ENCODE peak calls at places on chromosome 12, in six cellular contexts. Q is HFFc6, T is GDM1, P is lower lobe of right lung, H is stomach, A is mucosa of gallbladder. E is an unnamed sample.

GRCh38 chr12:52183544-52183910 is 8.3 kb downstream of the KRT80 start:
- DNase-seq in P (no peak), T (no peak), Q (no peak), H (no peak), A (no peak), E (no peak)

GRCh38 chr12:96425321-96425720 is 25.1 kb upstream of the CDK17 start:
- DNase-seq in P (no peak), H (no peak), T (peak; percentile 6), Q (peak; percentile 78), A (no peak), E (no peak)

GRCh38 chr12:116319851-116320621 is 42.5 kb upstream of the MED13L start:
- DNase-seq in A (peak; percentile 75), H (no peak), Q (peak; percentile 95), P (no peak), T (peak; percentile 66), E (no peak)

GRCh38 chr12:121576851-121577391 is 3.9 kb downstream of the KDM2B start:
- DNase-seq in A (no peak), P (no peak), Q (peak; percentile 91), H (no peak), T (no peak), E (no peak)

GRCh38 chr12:113220593-113221180 is 577 bp upstream of the TPCN1 start:
- DNase-seq in P (no peak), Q (no peak), T (no peak), H (no peak), A (no peak), E (no peak)

GRCh38 chr12:63206908-63207307 is 55.9 kb upstream of the AVPR1A start:
- DNase-seq in P (no peak), Q (peak; percentile 3), H (no peak), T (no peak), A (no peak), E (no peak)

GRCh38 chr12:92552412-92553108 is 150.2 kb upstream of the PLEKHG7 start:
- DNase-seq in Q (no peak), T (no peak), P (no peak), H (no peak), A (peak; percentile 77), E (no peak)

GRCh38 chr12:132955094-132955932 is 793 bp downstream of the ZNF605 start:
- DNase-seq in T (no peak), H (peak; percentile 28), Q (peak; percentile 53), A (peak; percentile 17), P (no peak), E (peak; percentile 39)

GRCh38 chr12:59491877-59492276 is 104.0 kb upstream of the SLC16A7 start:
- DNase-seq in P (no peak), H (no peak), Q (no peak), A (no peak), T (no peak), E (no peak)

GRCh38 chr12:107515446-107515958 is 170.1 kb upstream of the PWP1 start:
- DNase-seq in H (no peak), Q (peak; percentile 59), A (no peak), T (no peak), P (no peak), E (no peak)

GRCh38 chr12:96751626-96752025 is 155.4 kb upstream of the NEDD1 start:
- DNase-seq in H (no peak), P (no peak), T (no peak), Q (no peak), A (no peak), E (no peak)

GRCh38 chr12:2354151-2354991 is 301.6 kb downstream of the CACNA1C start:
- DNase-seq in P (no peak), H (no peak), Q (no peak), A (no peak), T (peak; percentile 4), E (no peak)

GRCh38 chr12:132625731-132626430 is 7.3 kb downstream of the P2RX2 start:
- DNase-seq in H (no peak), A (no peak), P (no peak), Q (no peak), T (no peak), E (no peak)

GRCh38 chr12:4024701-4025419 is 151.7 kb upstream of the PARP11 start:
- DNase-seq in Q (no peak), H (no peak), P (no peak), A (no peak), T (no peak), E (no peak)

GRCh38 chr12:11071414-11071813 is 9.3 kb upstream of the TAS2R46 start:
- DNase-seq in Q (no peak), P (no peak), A (no peak), H (peak; percentile 30), T (no peak), E (no peak)

GRCh38 chr12:39431002-39431796 is 11.7 kb downstream of the KIF21A start:
- DNase-seq in A (no peak), Q (no peak), P (no peak), H (no peak), T (no peak), E (no peak)

GRCh38 chr12:65656904-65657351 is 167.4 kb upstream of the HMGA2 start:
- DNase-seq in A (no peak), H (no peak), T (no peak), Q (peak; percentile 99), P (no peak), E (no peak)

GRCh38 chr12:32051511-32052299 is 54.9 kb upstream of the BICD1 start:
- DNase-seq in P (no peak), A (peak; percentile 17), Q (peak; percentile 97), H (no peak), T (peak; percentile 28), E (no peak)

GRCh38 chr12:112946236-112947000 is 8.1 kb downstream of the OAS3 start:
- DNase-seq in T (no peak), Q (no peak), H (no peak), A (no peak), P (no peak), E (no peak)

GRCh38 chr12:52391618-52392002 is 6.2 kb upstream of the KRT84 start:
- DNase-seq in P (no peak), T (no peak), A (peak; percentile 50), H (peak; percentile 74), Q (no peak), E (peak; percentile 87)

GRCh38 chr12:79206871-79207270 is 342.3 kb downstream of the SYT1 start:
- DNase-seq in T (no peak), Q (no peak), H (no peak), P (no peak), A (no peak), E (no peak)

GRCh38 chr12:70576341-70577282 is 60.6 kb downstream of the PTPRB start:
- DNase-seq in A (no peak), H (no peak), Q (peak; percentile 93), P (no peak), T (peak; percentile 20), E (no peak)

E was measured in BE2C.